ENCODE peak calls at places on chromosome 21, in six cellular contexts. V, X, P, C, B and Y are unnamed samples.

GRCh38 chr21:42081138-42081537 is 10.0 kb downstream of the UMODL1 start:
- DNase-seq in B (no peak), C (no peak), V (peak), P (no peak), X (no peak), Y (no peak)

GRCh38 chr21:41932576-41933258 is 21.1 kb downstream of the C2CD2 start:
- DNase-seq in C (no peak), B (no peak), V (peak), P (no peak), X (no peak), Y (peak)

GRCh38 chr21:44496900-44497550 is 41.7 kb downstream of the LRRC3 start:
- DNase-seq in B (no peak), C (no peak), V (no peak), P (no peak), X (no peak), Y (no peak)

GRCh38 chr21:42707207-42707830 is 53.9 kb downstream of the PDE9A start:
- DNase-seq in P (no peak), B (no peak), C (no peak), X (no peak), V (no peak), Y (no peak)

GRCh38 chr21:25566645-25567044 is 40.6 kb downstream of the MRPL39 start:
- DNase-seq in P (no peak), V (no peak), C (no peak), B (no peak), X (no peak), Y (no peak)

GRCh38 chr21:33901421-33902288 is 13.9 kb downstream of the ATP5PO start:
- DNase-seq in P (no peak), X (no peak), V (peak), B (no peak), C (no peak), Y (peak)

GRCh38 chr21:46160563-46161179 is 5.3 kb upstream of the FTCD start:
- DNase-seq in X (peak), C (no peak), V (no peak), P (no peak), B (no peak), Y (no peak)

GRCh38 chr21:34606051-34606450 is 8.9 kb downstream of the RCAN1 start:
- DNase-seq in X (no peak), P (no peak), V (no peak), B (no peak), C (no peak), Y (no peak)

GRCh38 chr21:42153746-42154145 is 65.2 kb upstream of the ABCG1 start:
- DNase-seq in V (no peak), P (no peak), X (peak), B (no peak), C (no peak), Y (no peak)

GRCh38 chr21:31991356-31992331 is 118.8 kb downstream of the HUNK start:
- DNase-seq in P (no peak), V (no peak), B (no peak), C (no peak), X (no peak), Y (no peak)

GRCh38 chr21:18832950-18833349 is 429.4 kb upstream of the TMPRSS15 start:
- DNase-seq in C (no peak), V (peak), X (no peak), B (no peak), P (no peak), Y (peak)

GRCh38 chr21:32889596-32889995 is 118.0 kb upstream of the PAXBP1 start:
- DNase-seq in C (no peak), B (no peak), P (no peak), V (peak), X (no peak), Y (no peak)

GRCh38 chr21:31354604-31355443 is 10.8 kb upstream of the TIAM1 start:
- DNase-seq in P (peak), X (peak), V (peak), B (peak), C (no peak), Y (no peak)

GRCh38 chr21:45836694-45837670 is 144.6 kb upstream of the COL6A1 start:
- DNase-seq in B (no peak), C (no peak), V (no peak), X (no peak), P (no peak), Y (no peak)

GRCh38 chr21:45938453-45938755 is 43.2 kb upstream of the COL6A1 start:
- DNase-seq in B (no peak), X (no peak), P (no peak), C (no peak), V (no peak), Y (no peak)

GRCh38 chr21:41668686-41669532 is 97.9 kb downstream of the RIPK4 start:
- DNase-seq in P (no peak), B (no peak), V (peak), C (no peak), X (no peak), Y (no peak)

GRCh38 chr21:36765229-36765628 is 66.3 kb downstream of the SIM2 start:
- DNase-seq in C (no peak), P (no peak), V (peak), B (no peak), X (no peak), Y (no peak)

GRCh38 chr21:34771512-34772028 is 102.8 kb downstream of the CLIC6 start:
- DNase-seq in B (no peak), P (no peak), X (no peak), V (peak), C (no peak), Y (no peak)

GRCh38 chr21:26965567-26966359 is 1.1 kb downstream of the ADAMTS5 start:
- DNase-seq in P (no peak), V (no peak), C (no peak), B (no peak), X (no peak), Y (peak)

GRCh38 chr21:37939251-37939650 is 23.0 kb upstream of the KCNJ6 start:
- DNase-seq in X (no peak), V (peak), B (no peak), P (no peak), C (no peak), Y (no peak)